ENCODE peak calls at places on chromosomes 16 and 17, in five cellular contexts. L is H1, N is H9, J is trophoblast cell, T is mesenchymal stem cell. F is an unnamed sample.

GRCh38 chr17:14926073-14926472 is 339.1 kb downstream of the PMP22 start:
- DNase-seq in J (no peak), N (no peak), L (no peak), T (no peak), F (no peak)

GRCh38 chr17:19977360-19978205 is at the start of gene AKAP10:
- DNase-seq in N (peak), T (peak), J (peak), L (peak), F (peak)

GRCh38 chr17:16419074-16419928 is 3.9 kb downstream of the TRPV2 start:
- DNase-seq in N (no peak), T (peak), L (no peak), J (peak), F (no peak)

GRCh38 chr17:51000835-51001638 is 119.6 kb downstream of the SPAG9 start:
- DNase-seq in J (peak), L (no peak), T (peak), N (no peak), F (peak)

GRCh38 chr16:79618712-79619050 is 18.1 kb upstream of the MAF start:
- DNase-seq in J (no peak), T (no peak), N (no peak), L (no peak), F (no peak)

GRCh38 chr17:66755101-66755943 is 79.6 kb upstream of the CACNG5 start:
- DNase-seq in J (peak), N (no peak), L (no peak), T (no peak), F (no peak)

GRCh38 chr16:17304124-17304813 is 166.5 kb downstream of the XYLT1 start:
- DNase-seq in J (peak), T (no peak), N (no peak), L (no peak), F (no peak)

GRCh38 chr17:16379654-16380053 is 1.2 kb upstream of the UBB start:
- DNase-seq in T (no peak), L (no peak), J (no peak), N (no peak), F (no peak)

GRCh38 chr17:41551370-41551769 is 20.5 kb downstream of the KRT9 start:
- DNase-seq in L (no peak), J (no peak), T (peak), N (no peak), F (no peak)

GRCh38 chr16:50469744-50470301 is 78.4 kb upstream of the NKD1 start:
- DNase-seq in T (no peak), L (peak), N (no peak), J (no peak), F (no peak)

GRCh38 chr17:5747276-5747675 is 163.0 kb upstream of the NLRP1 start:
- DNase-seq in N (no peak), J (no peak), T (no peak), L (no peak), F (no peak)

GRCh38 chr17:19867094-19867653 is 562 bp downstream of the ULK2 start:
- DNase-seq in N (peak), T (peak), J (peak), L (peak), F (peak)

GRCh38 chr17:27573971-27574525 is 56.9 kb upstream of the LGALS9 start:
- DNase-seq in J (peak), L (no peak), N (no peak), T (peak), F (no peak)

GRCh38 chr17:41150026-41150425 is 401 bp upstream of the KRTAP4-5 start:
- DNase-seq in J (peak), T (no peak), N (no peak), L (no peak), F (no peak)

GRCh38 chr17:76561799-76562268 is 22.0 kb downstream of the PRCD start:
- DNase-seq in L (no peak), J (no peak), N (no peak), T (no peak), F (no peak)

GRCh38 chr17:70091681-70092080 is 16.7 kb downstream of the KCNJ16 start:
- DNase-seq in T (peak), L (no peak), N (no peak), J (no peak), F (no peak)

GRCh38 chr16:2829501-2830354 is at the start of gene ZG16B:
- DNase-seq in N (no peak), J (peak), T (peak), L (no peak), F (no peak)

GRCh38 chr16:52676951-52677350 is 130.0 kb upstream of the TOX3 start:
- DNase-seq in L (no peak), T (no peak), J (no peak), N (no peak), F (no peak)

GRCh38 chr17:15291674-15292361 is 26.7 kb upstream of the PMP22 start:
- DNase-seq in N (no peak), L (no peak), T (no peak), J (no peak), F (no peak)

GRCh38 chr16:48720266-48720665 is 110.3 kb upstream of the N4BP1 start:
- DNase-seq in N (peak), T (no peak), L (peak), J (peak), F (peak)

GRCh38 chr16:30532285-30533145 is 2.1 kb downstream of the ZNF747 start:
- DNase-seq in J (no peak), N (no peak), L (no peak), T (no peak), F (no peak)

GRCh38 chr16:84839956-84840355 is 20.2 kb downstream of the CRISPLD2 start:
- DNase-seq in J (no peak), L (no peak), N (no peak), T (peak), F (no peak)

GRCh38 chr17:55664287-55664686 is 58.4 kb downstream of the TMEM100 start:
- DNase-seq in J (no peak), L (no peak), T (no peak), N (no peak), F (no peak)

GRCh38 chr17:50763716-50764450 is 3.4 kb downstream of the ANKRD40CL start:
- DNase-seq in J (peak), L (no peak), N (no peak), T (no peak), F (no peak)

GRCh38 chr17:19724501-19725420 is 8.4 kb upstream of the SLC47A2 start:
- DNase-seq in L (no peak), N (peak), T (no peak), J (peak), F (no peak)

GRCh38 chr17:29179232-29180036 is 764 bp downstream of the MYO18A start:
- DNase-seq in L (peak), T (peak), J (no peak), N (peak), F (peak)

GRCh38 chr17:19386276-19386863 is 620 bp downstream of the MFAP4 start:
- DNase-seq in J (peak), T (peak), N (no peak), L (no peak), F (no peak)

GRCh38 chr17:71759422-71760060 is 361.3 kb upstream of the SOX9 start:
- DNase-seq in N (no peak), L (no peak), J (no peak), T (no peak), F (no peak)

GRCh38 chr16:10756574-10756973 is 12.9 kb downstream of the NUBP1 start:
- DNase-seq in J (no peak), L (no peak), N (no peak), T (no peak), F (no peak)

GRCh38 chr16:30484887-30485286 is 12.3 kb downstream of the ITGAL start:
- DNase-seq in T (no peak), L (no peak), J (no peak), N (no peak), F (no peak)

GRCh38 chr16:54938351-54939346 is 8.0 kb downstream of the IRX5 start:
- DNase-seq in J (peak), L (peak), T (peak), N (peak), F (peak)

DNA sequence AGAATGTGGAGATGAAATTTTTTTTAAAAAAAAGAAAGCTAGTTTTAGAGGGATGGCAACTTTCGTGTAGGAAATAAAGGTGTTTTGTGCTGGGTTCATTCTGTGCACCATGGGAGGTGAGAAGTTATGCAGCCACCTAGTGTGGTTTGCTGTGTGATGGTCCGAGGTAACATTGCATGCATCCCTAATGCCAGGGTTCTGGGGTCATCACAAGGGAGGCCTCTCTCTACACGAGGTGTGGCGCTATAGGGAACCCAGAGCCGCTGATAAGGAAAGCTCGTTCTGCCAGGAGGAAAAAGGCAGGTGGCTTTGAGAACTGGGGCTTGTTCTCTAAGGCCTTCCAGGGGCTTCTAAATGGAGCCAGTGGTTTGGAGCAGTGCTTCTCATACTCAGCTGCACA is 43.3 kb downstream of the VPS35L start:
- DNase-seq in T (no peak), L (no peak), J (no peak), N (no peak), F (no peak)
- H2BK12ac ChIP-seq in T (no peak), L (no peak), J (no peak), N (no peak), F (no peak)

GRCh38 chr16:86242244-86243122 is 267.8 kb upstream of the FOXF1 start:
- DNase-seq in N (no peak), T (no peak), L (peak), J (no peak), F (no peak)

GRCh38 chr16:86241681-86242080 is 268.6 kb upstream of the FOXF1 start:
- DNase-seq in L (peak), J (no peak), N (no peak), T (no peak), F (no peak)

GRCh38 chr16:86240716-86241363 is 269.5 kb upstream of the FOXF1 start:
- DNase-seq in L (peak), N (no peak), T (peak), J (no peak), F (no peak)

GRCh38 chr16:86243123-86243473 is 267.2 kb upstream of the FOXF1 start:
- DNase-seq in T (no peak), N (no peak), J (no peak), L (peak), F (no peak)

DNA sequence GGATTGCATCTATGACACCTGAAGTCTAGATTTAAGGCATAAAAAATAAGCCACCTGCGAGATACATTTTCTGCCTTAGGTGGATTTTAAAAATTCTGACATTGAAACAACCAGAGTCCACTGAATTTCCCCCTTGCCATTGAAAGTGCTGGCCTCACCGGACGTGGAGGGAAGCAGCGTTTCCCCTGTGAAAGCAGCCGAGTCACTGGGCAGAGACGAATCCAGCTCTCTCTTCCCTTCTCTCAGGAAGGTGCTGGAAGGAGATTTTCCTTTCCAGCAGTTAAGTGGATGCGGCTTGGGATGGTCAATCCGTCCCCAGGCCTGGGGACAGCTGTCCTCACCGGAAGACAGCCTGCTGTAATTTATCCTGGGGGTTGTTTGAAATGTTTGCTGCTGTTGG is 270.9 kb upstream of the FOXF1 start:
- DNase-seq in T (peak), N (no peak), L (peak), J (no peak), F (no peak)
- H4K8ac ChIP-seq in T (peak), N (no peak), L (no peak), J (no peak), F (no peak)

GRCh38 chr17:80837711-80838110 is 153.9 kb upstream of the CHMP6 start:
- DNase-seq in L (no peak), J (no peak), T (no peak), N (no peak), F (no peak)

GRCh38 chr17:80836658-80836965 is 155.0 kb upstream of the CHMP6 start:
- DNase-seq in L (no peak), N (no peak), T (no peak), J (no peak), F (no peak)

GRCh38 chr17:80836971-80837481 is 154.6 kb upstream of the CHMP6 start:
- DNase-seq in J (no peak), T (no peak), N (no peak), L (no peak), F (no peak)

GRCh38 chr17:80834896-80835281 is 156.8 kb upstream of the CHMP6 start:
- DNase-seq in N (no peak), J (no peak), L (no peak), T (no peak), F (no peak)

DNA sequence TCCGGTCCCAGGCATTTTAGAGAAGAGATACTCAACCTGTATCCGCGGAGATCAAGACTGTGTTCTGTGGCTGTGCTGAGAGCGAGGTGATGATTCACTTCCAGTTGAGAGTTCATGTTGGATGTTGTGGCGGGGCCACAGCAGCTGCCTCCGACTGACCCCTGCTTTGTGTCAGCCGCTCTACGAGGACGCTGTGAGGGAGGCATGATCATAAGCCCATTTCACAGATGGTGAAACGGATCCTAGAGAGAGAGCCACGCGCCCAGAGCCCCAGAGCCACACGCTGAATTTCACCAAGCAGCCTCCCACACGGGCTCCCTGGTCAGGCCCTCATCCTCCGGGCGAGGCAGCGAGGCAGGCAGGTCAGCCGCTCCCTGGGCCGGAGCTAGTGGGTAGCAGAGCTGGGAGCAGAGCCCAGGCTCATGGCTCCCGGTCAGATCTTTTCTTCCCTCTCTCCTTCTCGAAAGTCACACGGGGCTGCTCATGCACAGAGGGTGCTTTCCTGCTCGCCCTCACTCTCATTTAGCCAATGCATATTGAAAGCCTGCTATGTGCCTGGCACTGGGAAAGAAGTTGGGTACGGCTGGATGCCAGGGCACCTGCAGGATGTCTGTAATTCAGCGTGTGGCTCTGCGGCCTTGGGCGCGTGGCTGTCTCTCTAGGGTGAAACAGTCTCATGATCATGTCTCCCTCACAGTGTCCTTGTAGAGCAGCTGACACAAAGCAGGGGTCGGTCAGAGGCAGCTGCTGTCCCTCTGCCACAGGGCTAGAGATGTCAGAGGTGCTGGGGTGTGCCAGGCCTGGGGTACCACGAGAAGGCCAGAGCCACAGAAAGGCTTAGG is 155.6 kb upstream of the CHMP6 start:
- DNase-seq in T (no peak), N (no peak), J (no peak), L (no peak), F (no peak)
- H4K91ac ChIP-seq in T (peak), N (no peak), J (no peak), L (no peak), F (no peak)

GRCh38 chr16:67425046-67425445 is 5.9 kb upstream of the HSD11B2 start:
- DNase-seq in N (no peak), L (no peak), J (no peak), T (no peak), F (no peak)
- H2BK12ac ChIP-seq in N (no peak), L (peak), J (no peak), T (no peak), F (no peak)

DNA sequence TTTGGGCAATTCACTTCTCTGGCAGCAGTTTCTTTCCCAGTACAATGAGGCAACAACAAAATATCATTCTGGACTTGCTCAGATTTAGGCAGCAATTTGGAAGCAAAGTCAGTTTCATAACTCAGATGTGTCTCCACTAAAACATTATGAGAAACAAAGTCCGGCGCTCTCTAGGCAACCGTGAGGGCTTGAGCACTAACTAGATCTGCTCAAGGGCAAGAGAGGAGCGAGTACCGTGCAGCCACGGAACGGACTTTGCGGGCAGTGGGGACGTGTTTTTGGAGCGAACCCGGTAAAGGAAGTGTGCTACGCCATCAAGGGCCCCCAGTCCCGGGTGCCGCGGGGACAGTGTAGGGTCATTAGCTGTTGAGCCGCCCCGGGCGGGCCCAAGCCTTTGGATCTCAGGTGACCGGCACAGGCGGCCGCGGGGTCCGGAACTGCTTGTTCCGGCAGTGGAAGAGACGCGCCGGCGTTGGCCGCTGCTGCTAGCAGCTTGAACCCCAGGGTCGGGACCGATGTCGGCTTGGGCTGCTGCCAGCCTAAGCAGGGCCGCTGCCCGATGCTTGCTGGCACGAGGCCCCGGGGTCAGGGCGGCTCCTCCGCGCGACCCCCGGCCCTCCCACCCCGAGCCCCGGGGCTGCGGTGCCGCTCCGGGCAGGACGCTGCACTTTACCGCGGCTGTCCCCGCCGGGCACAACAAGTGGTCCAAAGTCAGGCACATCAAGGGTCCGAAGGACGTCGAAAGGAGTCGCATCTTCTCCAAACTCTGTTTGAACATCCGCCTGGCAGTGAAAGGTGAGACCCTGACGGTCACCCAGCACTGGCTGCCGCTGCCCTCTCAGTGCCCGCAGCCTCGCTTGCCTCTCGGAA is at the start of gene TACO1:
- DNase-seq in T (peak), N (peak), L (peak), J (peak), F (peak)
- H4K8ac ChIP-seq in T (peak), N (no peak), L (peak), J (peak), F (no peak)

DNA sequence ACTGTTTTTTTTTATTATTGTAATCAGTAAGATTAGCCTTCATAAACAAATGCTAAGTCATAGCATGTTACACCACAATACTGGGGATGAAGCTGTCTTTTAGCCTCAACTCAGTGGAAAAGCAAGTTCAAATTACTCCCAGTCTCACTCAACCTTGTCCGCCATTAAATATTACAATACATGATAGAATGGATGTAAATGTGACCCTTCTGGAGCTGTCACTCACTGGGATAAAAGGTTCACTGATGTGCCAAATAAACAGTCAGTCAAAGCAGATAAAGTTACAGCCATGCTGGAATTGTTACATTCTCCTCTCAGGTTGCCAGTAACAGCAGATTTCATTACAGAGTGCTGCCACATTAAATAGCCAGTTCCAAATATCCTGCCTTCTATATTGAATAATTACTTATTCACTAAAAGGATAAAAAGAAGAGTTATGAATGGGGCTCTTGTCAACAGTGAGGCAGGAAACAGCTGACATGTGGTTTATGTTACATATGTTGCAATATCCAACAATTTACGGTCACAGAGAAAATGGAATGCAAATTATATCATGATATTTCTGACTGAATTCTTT is 53.4 kb downstream of the BRIP1 start:
- DNase-seq in N (no peak), L (no peak), T (peak), J (no peak), F (no peak)
- H4K91ac ChIP-seq in N (no peak), L (no peak), T (no peak), J (no peak), F (no peak)

DNA sequence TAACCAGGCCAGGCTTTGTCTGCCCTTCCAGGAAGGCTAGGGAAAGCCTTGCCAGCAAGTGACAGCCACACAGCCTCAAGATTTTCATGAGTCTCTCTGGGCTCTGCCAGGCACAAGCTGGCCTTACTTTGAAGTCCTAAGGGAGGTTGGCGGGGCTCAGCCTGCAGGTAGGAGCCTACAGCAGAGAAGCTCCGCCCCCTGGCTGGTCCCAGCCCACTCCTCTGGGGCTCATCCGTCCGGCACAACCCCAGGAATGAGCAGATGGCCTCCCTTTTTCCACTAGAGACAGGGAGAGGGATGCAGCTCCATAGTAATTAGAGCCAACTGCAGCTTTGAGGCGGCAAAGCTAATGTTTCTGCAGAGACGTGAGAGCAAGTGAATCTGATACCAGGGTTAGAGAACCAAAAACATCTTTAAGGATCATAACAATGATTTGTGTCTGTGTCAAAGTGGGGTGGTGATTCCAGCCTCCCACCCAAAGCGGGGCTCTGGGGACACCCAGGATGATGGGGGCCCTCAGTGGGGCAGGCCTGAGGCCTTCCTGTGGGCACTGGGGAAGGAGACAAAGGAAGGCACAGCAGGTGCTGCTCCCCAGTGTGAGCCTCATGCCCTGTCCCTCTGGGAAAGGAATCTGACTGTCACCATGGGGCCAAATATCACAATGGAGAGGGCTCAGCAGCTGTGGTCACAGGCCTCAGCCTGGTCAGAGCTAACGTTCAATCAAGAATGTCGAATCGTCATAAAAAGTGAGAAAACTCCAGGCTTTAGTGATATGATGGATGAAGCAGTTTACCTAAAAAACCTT is 61.5 kb downstream of the RBFOX3 start:
- DNase-seq in J (no peak), L (peak), N (peak), T (no peak), F (no peak)
- H2BK12ac ChIP-seq in J (no peak), L (peak), N (no peak), T (no peak), F (no peak)